ENCODE peak calls at places on chromosomes 16 and 17, in six cellular contexts. Q is IMR-90, P is H9, K is neuronal stem cell, W is mesendoderm, R is H1. A is an unnamed sample.

GRCh38 chr17:28896884-28897768 is at the start of gene FLOT2:
- DNase-seq in Q (peak; percentile 30), P (peak; percentile 77), K (peak; percentile 59), W (peak; percentile 69), R (peak; percentile 83), A (peak; percentile 61)

GRCh38 chr16:72840591-72841381 is 207.1 kb downstream of the ZFHX3 start:
- DNase-seq in Q (peak; percentile 40), P (no peak), K (no peak), W (no peak), R (no peak), A (no peak)

GRCh38 chr17:72079700-72080099 is 41.1 kb upstream of the SOX9 start:
- DNase-seq in Q (no peak), P (no peak), K (no peak), W (no peak), R (no peak), A (no peak)

GRCh38 chr17:58176200-58176599 is 9.4 kb downstream of the OR4D2 start:
- DNase-seq in Q (peak; percentile 25), P (no peak), K (peak; percentile 14), W (peak; percentile 22), R (no peak), A (peak; percentile 11)

GRCh38 chr17:16040710-16041251 is 41.2 kb downstream of the TTC19 start:
- DNase-seq in Q (peak; percentile 87), P (no peak), K (no peak), W (no peak), R (no peak), A (no peak)

GRCh38 chr17:29159286-29159860 is 20.8 kb downstream of the MYO18A start:
- DNase-seq in Q (no peak), P (no peak), K (no peak), W (no peak), R (no peak), A (no peak)

GRCh38 chr17:81870155-81870977 is 771 bp downstream of the ARHGDIA start:
- DNase-seq in Q (peak; percentile 69), P (peak; percentile 62), K (no peak), W (peak; percentile 64), R (peak; percentile 62), A (peak; percentile 71)

GRCh38 chr16:77585379-77585778 is 136.9 kb upstream of the NUDT7 start:
- DNase-seq in Q (peak; percentile 41), P (no peak), K (no peak), W (no peak), R (no peak), A (peak; percentile 73)

GRCh38 chr17:10121971-10122707 is 76.3 kb downstream of the GAS7 start:
- DNase-seq in Q (peak; percentile 19), P (no peak), K (no peak), W (no peak), R (no peak), A (no peak)

GRCh38 chr17:37752482-37752881 is 7.6 kb upstream of the HNF1B start:
- DNase-seq in Q (peak; percentile 77), P (no peak), K (no peak), W (no peak), R (no peak), A (peak; percentile 52)

GRCh38 chr17:62824290-62825135 is 16.4 kb upstream of the MARCHF10 start:
- DNase-seq in Q (peak; percentile 95), P (peak; percentile 82), K (peak; percentile 61), W (peak; percentile 94), R (no peak), A (peak; percentile 93)

GRCh38 chr16:10862432-10862831 is 14.6 kb upstream of the CIITA start:
- DNase-seq in Q (peak; percentile 54), P (no peak), K (no peak), W (no peak), R (no peak), A (no peak)

GRCh38 chr16:22322021-22322471 is 24.8 kb downstream of the POLR3E start:
- DNase-seq in Q (no peak), P (no peak), K (no peak), W (no peak), R (no peak), A (no peak)

GRCh38 chr16:86495756-86496261 is 14.5 kb upstream of the FOXF1 start:
- DNase-seq in Q (no peak), P (peak; percentile 38), K (no peak), W (peak; percentile 76), R (peak; percentile 53), A (peak; percentile 56)

GRCh38 chr16:81105946-81106345 is 9.8 kb upstream of the GCSH start:
- DNase-seq in Q (no peak), P (no peak), K (no peak), W (no peak), R (no peak), A (no peak)
- H2BK15ac ChIP-seq in Q (no peak overlapping the region), P (no peak overlapping the region), K (no peak overlapping the region), W (no peak overlapping the region), R (no peak overlapping the region), A (no peak overlapping the region)

GRCh38 chr16:29699324-29700219 is 20.6 kb downstream of the QPRT start:
- DNase-seq in Q (no peak), P (no peak), K (no peak), W (no peak), R (no peak), A (no peak)
- H4K8ac ChIP-seq in Q (no peak overlapping the region), P (no peak overlapping the region), K (no peak overlapping the region), W (no peak overlapping the region), R (no peak overlapping the region), A (no peak overlapping the region)

GRCh38 chr16:27268376-27269299 is at the start of gene NSMCE1:
- DNase-seq in Q (peak; percentile 96), P (peak; percentile 94), K (peak; percentile 85), W (peak; percentile 97), R (peak; percentile 88), A (peak; percentile 94)
- H2BK5ac ChIP-seq in Q (peak within 1 kb of the TSS; percentile 93), P (no peak within 1 kb of the TSS), K (no peak within 1 kb of the TSS), W (no peak within 1 kb of the TSS), R (peak within 1 kb of the TSS; percentile 48), A (no peak within 1 kb of the TSS)

DNA sequence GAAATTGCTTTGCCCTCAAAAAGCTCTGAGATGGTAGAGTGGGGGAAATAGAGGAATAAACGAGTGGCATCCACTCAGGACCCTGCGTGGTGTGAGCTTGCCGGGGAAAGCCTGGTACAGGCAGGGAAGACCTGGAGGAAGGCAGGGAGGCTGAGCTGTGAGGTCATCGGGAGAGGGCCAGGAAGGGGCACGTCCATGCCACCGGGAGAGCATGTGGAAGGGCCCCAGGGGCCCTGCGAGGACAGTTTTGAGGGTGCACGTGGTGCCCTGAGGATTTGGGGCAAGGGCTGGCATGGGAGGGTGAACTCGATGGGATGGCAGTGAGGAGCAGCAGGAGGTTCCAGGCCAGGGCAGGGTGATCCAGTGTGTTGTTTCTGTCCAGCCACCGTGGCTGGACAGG is 56.3 kb upstream of the CBFA2T3 start:
- DNase-seq in Q (no peak), P (no peak), K (no peak), W (no peak), R (no peak), A (no peak)
- H2BK15ac ChIP-seq in Q (no peak overlapping the region), P (no peak overlapping the region), K (peak overlapping the region; percentile 100), W (no peak overlapping the region), R (no peak overlapping the region), A (no peak overlapping the region)

DNA sequence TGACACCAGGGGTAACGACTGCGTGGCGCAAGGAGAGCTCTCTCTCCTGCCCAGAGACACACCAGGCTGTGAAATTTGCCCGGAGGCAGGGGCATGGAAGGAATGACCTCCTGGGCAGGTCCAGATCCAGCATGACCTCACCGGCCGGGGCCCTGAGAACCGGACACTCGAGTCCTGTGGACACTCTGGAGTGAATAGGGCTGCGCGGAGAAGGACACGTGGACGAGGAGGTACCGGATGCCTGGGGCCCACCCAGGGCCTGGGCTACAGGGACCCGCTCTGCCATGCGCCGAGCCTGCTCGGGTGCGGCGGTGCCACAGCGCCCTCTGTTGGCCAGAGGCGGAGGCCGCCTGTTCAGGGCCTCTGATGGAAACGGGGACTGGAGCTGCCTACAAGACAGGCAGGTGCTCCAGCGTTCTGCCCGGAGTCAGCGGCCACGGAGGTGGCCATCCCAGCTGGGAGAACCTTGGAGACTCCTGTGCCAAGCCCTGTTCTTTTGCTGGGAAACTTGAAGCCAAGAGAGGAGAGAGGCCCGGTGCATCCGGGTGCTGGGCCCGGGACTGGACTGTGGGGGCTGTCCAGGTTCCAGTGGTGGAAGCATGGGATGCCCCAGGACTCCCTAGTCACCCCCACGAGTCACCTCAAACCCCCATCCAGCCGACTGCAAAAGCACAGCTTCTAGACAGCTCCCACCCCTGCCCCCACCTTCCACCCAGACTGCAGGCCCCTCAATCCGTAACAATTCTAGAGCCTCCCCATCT is 19.3 kb upstream of the NXPH3 start:
- DNase-seq in Q (peak; percentile 49), P (peak; percentile 96), K (peak; percentile 81), W (peak; percentile 78), R (peak; percentile 98), A (peak; percentile 63)
- H4K8ac ChIP-seq in Q (peak overlapping the region; percentile 85), P (no peak overlapping the region), K (peak overlapping the region; percentile 52), W (no peak overlapping the region), R (peak overlapping the region; percentile 69), A (peak overlapping the region; percentile 83)

DNA sequence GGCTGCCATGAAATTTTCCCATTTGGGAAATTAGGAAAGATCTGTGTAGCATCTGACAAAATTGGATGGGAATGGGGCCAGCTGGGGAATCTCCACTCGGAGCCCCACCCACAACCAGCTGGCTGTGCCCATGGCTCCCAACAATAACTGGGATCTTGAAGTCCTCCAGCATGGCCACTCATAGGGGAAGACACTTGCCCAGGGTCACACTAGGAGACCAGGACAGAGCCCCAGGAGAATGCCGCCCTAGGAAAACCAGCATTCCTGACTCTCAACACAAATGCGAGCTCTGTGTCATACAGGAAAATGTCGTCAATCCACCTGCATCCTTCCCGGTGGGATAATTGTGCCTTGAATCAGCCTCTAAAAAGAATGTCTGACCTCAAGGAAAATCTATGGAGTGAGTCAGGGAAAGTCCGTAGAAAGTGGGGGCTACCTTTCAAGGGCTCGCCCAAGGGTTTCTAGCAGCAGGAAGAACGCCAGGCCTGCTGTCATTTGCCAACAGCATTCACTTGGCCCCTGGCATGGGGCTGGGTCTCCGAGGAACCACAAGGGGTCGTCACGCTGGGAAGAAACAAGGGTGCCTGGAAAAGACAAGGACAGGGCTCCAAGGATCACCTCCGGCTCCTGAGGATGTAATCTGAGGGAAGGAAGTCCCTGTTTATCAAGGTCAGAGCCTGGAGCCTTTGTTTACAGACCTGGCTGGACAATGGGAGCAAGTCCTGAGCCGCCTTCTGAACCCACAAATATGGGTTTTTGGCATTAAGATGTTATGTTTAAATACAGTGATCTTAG is 15.9 kb downstream of the CDH5 start:
- DNase-seq in Q (peak; percentile 92), P (peak; percentile 54), K (no peak), W (peak; percentile 96), R (no peak), A (peak; percentile 93)
- H2BK5ac ChIP-seq in Q (peak overlapping the region; percentile 66), P (no peak overlapping the region), K (no peak overlapping the region), W (peak overlapping the region; percentile 45), R (no peak overlapping the region), A (peak overlapping the region; percentile 98)

GRCh38 chr16:8863594-8864424 is 5.0 kb downstream of the CARHSP1 start:
- DNase-seq in Q (no peak), P (peak; percentile 69), K (no peak), W (peak; percentile 84), R (no peak), A (peak; percentile 50)
- H2BK15ac ChIP-seq in Q (no peak overlapping the region), P (no peak overlapping the region), K (no peak overlapping the region), W (no peak overlapping the region), R (peak overlapping the region; percentile 9), A (no peak overlapping the region)

DNA sequence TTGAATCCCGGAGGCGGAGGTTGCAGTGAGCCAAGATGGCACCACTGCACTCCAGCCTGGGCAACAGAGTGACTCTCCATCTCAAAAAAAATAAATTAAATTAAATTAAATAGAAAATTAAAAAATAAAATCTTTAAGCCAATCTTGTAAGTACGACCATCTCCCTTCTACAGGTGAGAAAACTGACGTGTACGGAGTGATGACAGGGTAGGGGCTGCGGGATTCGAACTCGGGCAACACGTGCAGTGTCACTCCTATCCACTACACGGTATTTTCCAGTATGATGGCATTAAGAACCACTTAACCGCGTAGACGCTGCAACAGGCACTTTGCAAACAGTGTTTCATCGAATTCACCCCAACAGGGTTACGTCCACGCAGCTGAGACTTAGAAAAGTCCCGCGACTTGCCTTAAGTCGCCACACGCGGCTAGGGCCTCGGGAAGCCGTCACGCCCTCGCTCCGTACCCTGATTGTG is 691 bp downstream of the WDR59 start:
- DNase-seq in Q (peak; percentile 34), P (no peak), K (no peak), W (no peak), R (no peak), A (peak; percentile 63)
- H4K8ac ChIP-seq in Q (peak overlapping the region; percentile 79), P (no peak overlapping the region), K (no peak overlapping the region), W (no peak overlapping the region), R (peak overlapping the region; percentile 96), A (peak overlapping the region; percentile 97)

A was measured in mesenchymal stem cell.